ENCODE peak calls at places on chromosomes 11 and 22, in five cellular contexts. D, N, L, X and K are unnamed samples.

GRCh38 chr11:83072689-83073242 is 1.1 kb upstream of the RAB30 start:
- DNase-seq in D (no peak), N (peak), L (no peak), X (no peak), K (no peak)

GRCh38 chr11:63567044-63567840 is 4.1 kb upstream of the PLAAT2 start:
- DNase-seq in D (peak), N (peak), L (peak), X (peak), K (peak)

GRCh38 chr11:61629082-61629481 is 48.2 kb upstream of the SYT7 start:
- DNase-seq in D (no peak), N (no peak), L (no peak), X (no peak), K (no peak)

GRCh38 chr11:103681855-103682254 is 354.6 kb upstream of the DDI1 start:
- DNase-seq in D (no peak), N (no peak), L (no peak), X (no peak), K (no peak)

GRCh38 chr11:78415338-78415737 is 2.3 kb downstream of the GAB2 start:
- DNase-seq in D (no peak), N (no peak), L (no peak), X (no peak), K (no peak)

GRCh38 chr11:114265084-114265878 is 30.9 kb upstream of the NNMT start:
- DNase-seq in D (no peak), N (no peak), L (no peak), X (no peak), K (no peak)

GRCh38 chr11:19101803-19102520 is 15.0 kb upstream of the ZDHHC13 start:
- DNase-seq in D (no peak), N (no peak), L (no peak), X (no peak), K (no peak)

GRCh38 chr11:64366751-64367150 is 7.8 kb downstream of the RPS6KA4 start:
- DNase-seq in D (no peak), N (no peak), L (no peak), X (peak), K (no peak)

GRCh38 chr11:43532046-43532445 is 148.5 kb upstream of the HSD17B12 start:
- DNase-seq in D (no peak), N (no peak), L (no peak), X (no peak), K (no peak)

GRCh38 chr22:36366291-36366708 is 21.5 kb downstream of the MYH9 start:
- DNase-seq in D (no peak), N (no peak), L (peak), X (no peak), K (peak)

GRCh38 chr11:61753672-61754071 is 1.2 kb downstream of the MYRF start:
- DNase-seq in D (no peak), N (no peak), L (no peak), X (no peak), K (no peak)

GRCh38 chr11:110907629-110908028 is 195.4 kb upstream of the ARHGAP20 start:
- DNase-seq in D (peak), N (peak), L (no peak), X (peak), K (no peak)

GRCh38 chr22:50625568-50626313 is 2.2 kb downstream of the ARSA start:
- DNase-seq in D (no peak), N (no peak), L (no peak), X (no peak), K (no peak)

GRCh38 chr11:120941000-120941399 is 82.9 kb upstream of the TBCEL start:
- DNase-seq in D (no peak), N (no peak), L (no peak), X (no peak), K (no peak)

GRCh38 chr22:47160781-47161520 is 398.5 kb downstream of the TBC1D22A start:
- DNase-seq in D (no peak), N (no peak), L (no peak), X (no peak), K (no peak)

GRCh38 chr22:40603088-40603605 is 33.4 kb downstream of the MRTFA start:
- DNase-seq in D (peak), N (no peak), L (no peak), X (peak), K (no peak)

GRCh38 chr11:67310246-67311050 is 7.1 kb downstream of the SSH3 start:
- DNase-seq in D (no peak), N (no peak), L (no peak), X (no peak), K (no peak)

GRCh38 chr11:44470849-44471248 is 94.6 kb upstream of the CD82 start:
- DNase-seq in D (no peak), N (no peak), L (no peak), X (no peak), K (no peak)

GRCh38 chr11:78646564-78647185 is 72.0 kb upstream of the NARS2 start:
- DNase-seq in D (peak), N (peak), L (peak), X (peak), K (peak)

GRCh38 chr11:114102993-114103896 is 43.7 kb downstream of the ZBTB16 start:
- DNase-seq in D (no peak), N (peak), L (no peak), X (no peak), K (no peak)

GRCh38 chr11:20762980-20763379 is 93.6 kb downstream of the NELL1 start:
- DNase-seq in D (no peak), N (no peak), L (no peak), X (no peak), K (no peak)

GRCh38 chr11:115659061-115659963 is 155.1 kb upstream of the CADM1 start:
- DNase-seq in D (peak), N (no peak), L (no peak), X (no peak), K (no peak)

GRCh38 chr11:328012-328411 is 7.4 kb upstream of the IFITM3 start:
- DNase-seq in D (no peak), N (no peak), L (no peak), X (no peak), K (no peak)

GRCh38 chr22:42189761-42190160 is 59.2 kb upstream of the CYP2D6 start:
- DNase-seq in D (no peak), N (no peak), L (no peak), X (no peak), K (no peak)